ENCODE peak calls at places on chromosomes 4 and X, in five cellular contexts. O, G, J, B and A are unnamed samples.

GRCh38 chr4:3290476-3290875 is 2.3 kb upstream of the RGS12 start:
- DNase-seq in O (peak), G (no peak), J (no peak), B (no peak), A (no peak)

GRCh38 chr4:75545526-75545925 is 10.3 kb upstream of the ODAPH start:
- DNase-seq in O (no peak), G (no peak), J (peak), B (no peak), A (no peak)

GRCh38 chr4:110503588-110504435 is 27.9 kb downstream of the ENPEP start:
- DNase-seq in O (no peak), G (peak), J (peak), B (no peak), A (no peak)

GRCh38 chrX:25548806-25549205 is 533.0 kb upstream of the ARX start:
- DNase-seq in O (no peak), G (no peak), J (no peak), B (no peak), A (no peak)

GRCh38 chr4:141530627-141531026 is 105.8 kb upstream of the IL15 start:
- DNase-seq in O (no peak), G (no peak), J (no peak), B (no peak), A (no peak)

GRCh38 chr4:117001077-117001476 is 84.3 kb downstream of the TRAM1L1 start:
- DNase-seq in O (no peak), G (no peak), J (no peak), B (no peak), A (no peak)

GRCh38 chr4:160247091-160247656 is 1144.3 kb downstream of the RAPGEF2 start:
- DNase-seq in O (no peak), G (no peak), J (no peak), B (no peak), A (peak)

GRCh38 chr4:3192188-3192587 is 56.8 kb upstream of the MSANTD1 start:
- DNase-seq in O (no peak), G (peak), J (no peak), B (no peak), A (no peak)

GRCh38 chr4:127143460-127144190 is 489.1 kb upstream of the INTU start:
- DNase-seq in O (no peak), G (no peak), J (peak), B (no peak), A (no peak)

GRCh38 chrX:31124536-31124935 is 52.7 kb upstream of the FTHL17 start:
- DNase-seq in O (no peak), G (no peak), J (no peak), B (no peak), A (no peak)

GRCh38 chr4:3407171-3407771 is 34.5 kb upstream of the HGFAC start:
- DNase-seq in O (no peak), G (peak), J (no peak), B (no peak), A (no peak)

GRCh38 chr4:186651624-186652023 is 72.0 kb downstream of the FAT1 start:
- DNase-seq in O (peak), G (no peak), J (peak), B (no peak), A (no peak)

GRCh38 chr4:6362243-6362885 is 92.7 kb downstream of the WFS1 start:
- DNase-seq in O (no peak), G (peak), J (no peak), B (no peak), A (no peak)

GRCh38 chrX:119343856-119344255 is 55.3 kb upstream of the SLC25A43 start:
- DNase-seq in O (no peak), G (no peak), J (no peak), B (no peak), A (no peak)

GRCh38 chrX:44974462-44974861 is 101.5 kb downstream of the KDM6A start:
- DNase-seq in O (no peak), G (no peak), J (peak), B (no peak), A (no peak)

GRCh38 chrX:110944323-110944761 is 148.7 kb upstream of the CHRDL1 start:
- DNase-seq in O (no peak), G (peak), J (peak), B (no peak), A (no peak)

GRCh38 chrX:38437093-38437492 is 84.7 kb downstream of the OTC start:
- DNase-seq in O (no peak), G (no peak), J (peak), B (no peak), A (no peak)